ENCODE peak calls at places on chromosome 2, in nine cellular contexts. H is RWPE1; K is PC-9; S is fibroblast of the conjunctiva; W is stimulated activated CD4-positive, alpha-beta T cell treated with anti-CD3 and anti-CD28 coated beads, Interleukin-15, amount 100 ng/mL, for 48 hours; T is activated naive CD8-positive, alpha-beta T cell treated with anti-CD3 and anti-CD28 coated beads, Interleukin-2, amount 50 U/mL, for 24 hours; B is AML-193; O is left colon; I is caudate nucleus. G is an unnamed sample.
A peak's percentile ranks its signal among the peaks of the same experiment; 100 is the strongest.

GRCh38 chr2:48711343-48711742 is 44.2 kb downstream of the LHCGR start:
- DNase-seq in H (no peak), K (no peak), S (no peak), W (no peak), T (no peak), B (no peak), O (no peak), I (no peak), G (no peak)

GRCh38 chr2:71453404-71454220 is at the start of gene DYSF:
- DNase-seq in H (peak; percentile 53), K (peak; percentile 69), S (no peak), W (no peak), T (no peak), B (no peak), O (no peak), I (no peak), G (no peak)

GRCh38 chr2:68103026-68103425 is 40.2 kb upstream of the C1D start:
- DNase-seq in H (no peak), K (no peak), S (no peak), W (no peak), T (no peak), B (no peak), O (no peak), I (no peak), G (no peak)

GRCh38 chr2:64562148-64562784 is 38.1 kb downstream of the AFTPH start:
- DNase-seq in H (no peak), K (no peak), S (no peak), W (no peak), T (no peak), B (peak; percentile 45), O (no peak), I (no peak), G (no peak)

GRCh38 chr2:44707945-44708645 is 233.4 kb upstream of the SIX3 start:
- DNase-seq in H (peak; percentile 41), K (peak; percentile 66), S (no peak), W (no peak), T (no peak), B (peak; percentile 89), O (no peak), I (no peak), G (no peak)

GRCh38 chr2:69514406-69514805 is 77.2 kb upstream of the NFU1 start:
- DNase-seq in H (no peak), K (no peak), S (peak; percentile 64), W (no peak), T (no peak), B (no peak), O (no peak), I (peak; percentile 13), G (peak; percentile 70)

GRCh38 chr2:225171350-225171749 is 129.1 kb upstream of the DOCK10 start:
- DNase-seq in H (no peak), K (no peak), S (no peak), W (no peak), T (no peak), B (no peak), O (no peak), I (no peak), G (no peak)

GRCh38 chr2:33570681-33571080 is 28.4 kb downstream of the FAM98A start:
- DNase-seq in H (no peak), K (no peak), S (no peak), W (no peak), T (no peak), B (no peak), O (no peak), I (no peak), G (no peak)

GRCh38 chr2:16113568-16114549 is 173.5 kb downstream of the MYCN start:
- DNase-seq in H (no peak), K (no peak), S (no peak), W (no peak), T (no peak), B (no peak), O (no peak), I (no peak), G (no peak)